ENCODE peak calls at places on chromosomes 5 and 9, in seven cellular contexts. P is choroid plexus epithelial cell; H is glutamatergic neuron; J is thyroid gland; R is NCI-H2081; O is colonic mucosa; A is NK-92 treated with Interleukin-12 subunit alpha and Interleukin-12 subunit beta, amount 100 ng/mL, for 24 hours. E is an unnamed sample.

GRCh38 chr9:126439402-126439765 is 112.8 kb downstream of the MVB12B start:
- DNase-seq in J (no peak), R (no peak), H (no peak), A (no peak), O (no peak), P (peak), E (no peak)

GRCh38 chr5:95283761-95284511 is 958 bp downstream of the MCTP1 start:
- DNase-seq in A (no peak), J (peak), R (peak), P (peak), H (peak), O (peak), E (peak)

GRCh38 chr5:6506631-6507030 is 58.0 kb downstream of the UBE2QL1 start:
- DNase-seq in J (no peak), O (no peak), P (no peak), A (no peak), H (no peak), R (no peak), E (no peak)

GRCh38 chr9:36187414-36187813 is 3.3 kb upstream of the CLTA start:
- DNase-seq in J (no peak), O (no peak), R (no peak), H (no peak), A (no peak), P (peak), E (no peak)

GRCh38 chr5:144162686-144163085 is 7.8 kb downstream of the YIPF5 start:
- DNase-seq in O (no peak), P (peak), J (no peak), H (no peak), R (no peak), A (no peak), E (no peak)

GRCh38 chr9:109110326-109111014 is 9.3 kb downstream of the TMEM245 start:
- DNase-seq in J (no peak), P (peak), A (no peak), R (no peak), O (no peak), H (no peak), E (no peak)

GRCh38 chr9:115022760-115023434 is 92.5 kb upstream of the TNFSF8 start:
- DNase-seq in H (no peak), J (no peak), O (no peak), P (peak), R (no peak), A (no peak), E (no peak)

GRCh38 chr5:149442563-149443182 is 63.6 kb upstream of the IL17B start:
- DNase-seq in H (peak), A (peak), J (peak), R (peak), O (peak), P (peak), E (peak)

GRCh38 chr9:132743886-132744544 is 73.8 kb downstream of the GTF3C4 start:
- DNase-seq in P (no peak), H (no peak), A (no peak), O (no peak), J (no peak), R (no peak), E (no peak)

GRCh38 chr5:66850354-66851075 is 254.3 kb downstream of the MAST4 start:
- DNase-seq in J (no peak), R (no peak), P (peak), A (no peak), O (no peak), H (no peak), E (no peak)

GRCh38 chr9:77011973-77012817 is 7.3 kb upstream of the FOXB2 start:
- DNase-seq in O (peak), P (peak), H (peak), R (no peak), J (peak), A (no peak), E (no peak)

GRCh38 chr9:108156270-108156998 is 666.9 kb upstream of the KLF4 start:
- DNase-seq in H (no peak), P (no peak), A (peak), R (peak), J (no peak), O (peak), E (no peak)

GRCh38 chr9:13282998-13283397 is 3.5 kb upstream of the MPDZ start:
- DNase-seq in H (no peak), P (peak), R (no peak), O (no peak), J (no peak), A (no peak), E (no peak)

GRCh38 chr5:165029471-165029870 is 1524.1 kb downstream of the MAT2B start:
- DNase-seq in P (peak), R (no peak), O (no peak), H (no peak), A (no peak), J (no peak), E (no peak)

GRCh38 chr5:98775246-98775961 is 1.9 kb downstream of the RGMB start:
- DNase-seq in A (no peak), J (no peak), O (no peak), R (no peak), H (no peak), P (no peak), E (no peak)

GRCh38 chr5:163306421-163306820 is 131.0 kb upstream of the CCNG1 start:
- DNase-seq in R (no peak), P (peak), O (no peak), H (no peak), J (no peak), A (no peak), E (no peak)

GRCh38 chr5:145680169-145680568 is 155.0 kb downstream of the PRELID2 start:
- DNase-seq in R (no peak), P (peak), A (no peak), O (no peak), J (no peak), H (no peak), E (no peak)

GRCh38 chr9:108636023-108636422 is 219.8 kb downstream of the ACTL7B start:
- DNase-seq in P (no peak), O (no peak), A (no peak), J (no peak), R (no peak), H (no peak), E (no peak)

GRCh38 chr5:104218200-104218599 is 655.6 kb upstream of the NUDT12 start:
- DNase-seq in O (no peak), A (no peak), R (no peak), H (no peak), J (no peak), P (no peak), E (no peak)

GRCh38 chr9:79360387-79361347 is 211.1 kb upstream of the TLE4 start:
- DNase-seq in A (no peak), P (peak), R (peak), H (no peak), J (no peak), O (no peak), E (no peak)

E was measured in Right ventricle myocardium inferior.